ENCODE peak calls at places on chromosomes 13 and 19, in four cellular contexts. D is RPMI7951, J is heart left ventricle, T is cardiac fibroblast. N is an unnamed sample.

GRCh38 chr19:16325671-16326400 is 1.2 kb downstream of the KLF2 start:
- DNase-seq in T (peak), D (no peak), J (peak), N (no peak)

GRCh38 chr13:103703246-103703645 is 637.0 kb upstream of the SLC10A2 start:
- DNase-seq in J (no peak), D (no peak), T (no peak), N (no peak)

GRCh38 chr19:13163609-13164364 is 13.6 kb downstream of the IER2 start:
- DNase-seq in T (peak), D (peak), J (peak), N (peak)

GRCh38 chr19:35320285-35320706 is 8.7 kb upstream of the CD22 start:
- DNase-seq in D (no peak), J (no peak), T (no peak), N (no peak)

GRCh38 chr19:3606174-3606689 is 443 bp downstream of the TBXA2R start:
- DNase-seq in J (no peak), D (peak), T (no peak), N (no peak)

GRCh38 chr13:27126877-27127276 is 44.7 kb downstream of the USP12 start:
- DNase-seq in T (no peak), J (no peak), D (no peak), N (no peak)

GRCh38 chr13:23630349-23631093 is 60.3 kb downstream of the TNFRSF19 start:
- DNase-seq in D (no peak), T (no peak), J (no peak), N (no peak)

GRCh38 chr13:67076378-67076777 is 153.8 kb downstream of the PCDH9 start:
- DNase-seq in J (no peak), D (no peak), T (no peak), N (no peak)

GRCh38 chr13:111915104-111915551 is 151.8 kb upstream of the SOX1 start:
- DNase-seq in J (no peak), T (no peak), D (no peak), N (no peak)

GRCh38 chr13:59261928-59262488 is 901.7 kb downstream of the DIAPH3 start:
- DNase-seq in J (no peak), T (peak), D (no peak), N (no peak)

GRCh38 chr13:49023441-49023840 is 47.7 kb downstream of the FNDC3A start:
- DNase-seq in D (peak), J (no peak), T (peak), N (peak)

GRCh38 chr13:59356607-59357006 is 807.1 kb downstream of the DIAPH3 start:
- DNase-seq in D (peak), T (peak), J (peak), N (peak)

GRCh38 chr19:49546825-49547565 is 19.2 kb downstream of the RCN3 start:
- DNase-seq in D (peak), T (peak), J (peak), N (peak)

GRCh38 chr13:112905990-112906641 is 62.9 kb upstream of the MCF2L start:
- DNase-seq in J (no peak), D (no peak), T (no peak), N (no peak)

GRCh38 chr13:99655351-99656091 is 154.2 kb downstream of the TM9SF2 start:
- DNase-seq in J (no peak), D (peak), T (no peak), N (peak)

GRCh38 chr13:79880820-79881219 is 399.9 kb downstream of the NDFIP2 start:
- DNase-seq in T (peak), D (no peak), J (no peak), N (no peak)

GRCh38 chr13:76723551-76724232 is 162.5 kb downstream of the KCTD12 start:
- DNase-seq in D (peak), J (peak), T (peak), N (peak)

GRCh38 chr19:43759515-43759914 is 4.8 kb upstream of the SMG9 start:
- DNase-seq in D (peak), T (peak), J (no peak), N (peak)

GRCh38 chr13:75415720-75416119 is 66.2 kb downstream of the TBC1D4 start:
- DNase-seq in D (peak), T (peak), J (no peak), N (peak)

GRCh38 chr19:49802836-49803528 is 10.1 kb downstream of the FUZ start:
- DNase-seq in D (no peak), J (no peak), T (no peak), N (no peak)

GRCh38 chr19:48445606-48446481 is at the start of gene GRWD1:
- DNase-seq in T (peak), J (peak), D (peak), N (peak)

GRCh38 chr19:7685546-7686445 is 5.2 kb downstream of the TRAPPC5 start:
- DNase-seq in T (no peak), J (no peak), D (no peak), N (no peak)

GRCh38 chr13:23673354-23673753 is 103.1 kb downstream of the TNFRSF19 start:
- DNase-seq in T (peak), J (no peak), D (peak), N (peak)

GRCh38 chr13:27283906-27284523 is 13.4 kb downstream of the RASL11A start:
- DNase-seq in D (peak), J (no peak), T (peak), N (peak)

GRCh38 chr13:74287672-74288169 is 153.5 kb upstream of the KLF12 start:
- DNase-seq in T (peak), J (peak), D (peak), N (peak)

GRCh38 chr13:33236021-33236420 is 49.5 kb downstream of the STARD13 start:
- DNase-seq in D (peak), T (peak), J (no peak), N (peak)

GRCh38 chr13:73060251-73061160 is 1.7 kb downstream of the KLF5 start:
- DNase-seq in J (peak), D (peak), T (peak), N (peak)

GRCh38 chr13:114095486-114095885 is 36.9 kb downstream of the RASA3 start:
- DNase-seq in J (no peak), D (no peak), T (no peak), N (no peak)

GRCh38 chr19:7658219-7658686 is 10.6 kb upstream of the RETN start:
- DNase-seq in D (no peak), J (no peak), T (no peak), N (no peak)

GRCh38 chr19:8123683-8124082 is 25.7 kb downstream of the FBN3 start:
- DNase-seq in D (no peak), T (no peak), J (no peak), N (no peak)

GRCh38 chr13:23871616-23872220 is 17.5 kb downstream of the MIPEP start:
- DNase-seq in T (peak), D (peak), J (no peak), N (peak)

N was measured in fibroblast of mammary gland.